ENCODE peak calls at places on chromosomes 4 and X, in seven cellular contexts. R, M, L, E, X, O and B are unnamed samples.

GRCh38 chrX:107602694-107603239 is 25.5 kb upstream of the PRPS1 start:
- DNase-seq in R (peak), M (no peak), L (no peak), E (no peak), X (no peak), O (no peak), B (no peak)

GRCh38 chr4:184331155-184331995 is 113.7 kb upstream of the ENPP6 start:
- DNase-seq in R (peak), M (no peak), L (no peak), E (peak), X (peak), O (no peak), B (no peak)

GRCh38 chr4:169208516-169208915 is 62.2 kb downstream of the SH3RF1 start:
- DNase-seq in R (no peak), M (no peak), L (no peak), E (peak), X (no peak), O (no peak), B (no peak)

GRCh38 chrX:34528081-34528480 is 129.0 kb downstream of the TMEM47 start:
- DNase-seq in R (no peak), M (no peak), L (no peak), E (no peak), X (no peak), O (no peak), B (no peak)

GRCh38 chrX:140776320-140776719 is 66.8 kb downstream of the LINC00632 start:
- DNase-seq in R (no peak), M (no peak), L (no peak), E (no peak), X (no peak), O (no peak), B (no peak)

GRCh38 chr4:135741583-135741982 is 1540.0 kb upstream of the PABPC4L start:
- DNase-seq in R (no peak), M (no peak), L (no peak), E (no peak), X (no peak), O (no peak), B (no peak)

GRCh38 chrX:150547511-150548115 is 20.8 kb upstream of the MTM1 start:
- DNase-seq in R (peak), M (peak), L (peak), E (no peak), X (peak), O (peak), B (no peak)

GRCh38 chrX:31063114-31063513 is 8.7 kb downstream of the FTHL17 start:
- DNase-seq in R (no peak), M (no peak), L (no peak), E (no peak), X (no peak), O (no peak), B (no peak)

GRCh38 chrX:40278340-40279090 is 180.8 kb upstream of the BCOR start:
- DNase-seq in R (no peak), M (no peak), L (no peak), E (no peak), X (no peak), O (no peak), B (no peak)

GRCh38 chrX:23911436-23911835 is 3.6 kb downstream of the CXorf58 start:
- DNase-seq in R (no peak), M (no peak), L (no peak), E (no peak), X (no peak), O (no peak), B (no peak)

GRCh38 chrX:3518870-3519269 is 172.4 kb upstream of the MXRA5 start:
- DNase-seq in R (no peak), M (no peak), L (no peak), E (peak), X (peak), O (peak), B (peak)

DNA sequence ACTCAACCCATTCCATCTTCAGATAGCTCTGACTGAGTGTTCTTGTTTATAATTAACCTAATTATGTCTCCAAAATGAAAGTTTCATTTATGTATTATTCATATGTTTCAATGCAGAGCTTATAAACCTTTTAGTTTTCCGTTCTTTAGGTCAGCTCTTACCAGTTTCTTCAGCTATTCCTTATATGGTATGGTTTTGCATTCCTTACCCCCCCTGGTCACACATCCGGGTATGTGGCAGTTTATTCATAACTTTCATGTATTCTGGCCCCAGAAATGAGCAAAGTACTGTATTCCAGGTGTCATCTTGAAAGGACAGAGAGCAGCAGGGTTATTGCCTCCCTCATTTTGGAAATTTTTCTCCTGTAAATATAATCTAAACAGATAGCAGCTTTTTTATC is 16.8 kb upstream of the IGSF1 start:
- DNase-seq in R (no peak), M (no peak), L (no peak), E (no peak), X (no peak), O (no peak), B (no peak)
- TF ChIP-seq CTCF in R (no peak), M (no peak), L (no peak), E (no peak), X (no peak), O (no peak), B (no peak)

GRCh38 chr4:176660561-176660960 is 132.2 kb downstream of the VEGFC start:
- DNase-seq in R (peak), M (no peak), L (no peak), E (no peak), X (no peak), O (no peak), B (no peak)
- TF ChIP-seq CTCF in R (peak), M (no peak), L (no peak), E (peak), X (no peak), O (no peak), B (no peak)

GRCh38 chrX:153735274-153735673 is 10.6 kb downstream of the ABCD1 start:
- DNase-seq in R (no peak), M (no peak), L (no peak), E (no peak), X (no peak), O (no peak), B (no peak)
- TF ChIP-seq CTCF in R (peak), M (no peak), L (no peak), E (no peak), X (no peak), O (no peak), B (no peak)

GRCh38 chr4:89506866-89507494 is 199.4 kb upstream of the GPRIN3 start:
- DNase-seq in R (no peak), M (no peak), L (no peak), E (peak), X (no peak), O (no peak), B (no peak)

GRCh38 chr4:89514811-89515210 is 207.2 kb upstream of the GPRIN3 start:
- DNase-seq in R (no peak), M (no peak), L (no peak), E (no peak), X (no peak), O (no peak), B (peak)

GRCh38 chr4:89509708-89510269 is 202.2 kb upstream of the GPRIN3 start:
- DNase-seq in R (no peak), M (no peak), L (no peak), E (peak), X (no peak), O (no peak), B (peak)

DNA sequence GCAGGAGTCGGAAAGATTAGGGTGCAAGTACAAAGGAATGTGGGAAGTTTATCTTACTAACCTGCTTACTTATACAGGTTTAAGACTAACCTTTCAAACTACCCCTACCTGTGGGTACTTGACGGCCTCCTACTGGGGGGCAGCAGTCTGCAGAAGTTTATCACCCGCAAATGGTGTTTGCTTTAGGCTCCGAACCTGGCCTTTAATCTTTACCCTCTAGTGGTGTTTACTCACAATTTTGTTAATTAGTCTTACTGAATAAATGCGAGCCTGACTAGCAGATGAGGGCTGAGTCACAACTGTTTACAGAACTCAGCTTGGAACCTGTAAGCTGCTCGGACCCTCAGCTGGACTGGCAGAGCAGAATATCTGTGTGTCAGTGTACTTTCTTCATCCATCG is 204.2 kb upstream of the GPRIN3 start:
- DNase-seq in R (peak), M (no peak), L (no peak), E (no peak), X (no peak), O (no peak), B (no peak)
- TF ChIP-seq CTCF in R (no peak), M (no peak), L (no peak), E (no peak), X (no peak), O (no peak), B (no peak)

GRCh38 chrX:100611951-100612350 is 24.7 kb downstream of the TSPAN6 start:
- DNase-seq in R (no peak), M (no peak), L (no peak), E (no peak), X (no peak), O (no peak), B (no peak)

GRCh38 chrX:100615015-100615414 is 21.6 kb downstream of the TSPAN6 start:
- DNase-seq in R (peak), M (peak), L (no peak), E (peak), X (peak), O (no peak), B (peak)

GRCh38 chrX:100606753-100607152 is 22.0 kb downstream of the TNMD start:
- DNase-seq in R (no peak), M (no peak), L (no peak), E (no peak), X (no peak), O (no peak), B (no peak)

DNA sequence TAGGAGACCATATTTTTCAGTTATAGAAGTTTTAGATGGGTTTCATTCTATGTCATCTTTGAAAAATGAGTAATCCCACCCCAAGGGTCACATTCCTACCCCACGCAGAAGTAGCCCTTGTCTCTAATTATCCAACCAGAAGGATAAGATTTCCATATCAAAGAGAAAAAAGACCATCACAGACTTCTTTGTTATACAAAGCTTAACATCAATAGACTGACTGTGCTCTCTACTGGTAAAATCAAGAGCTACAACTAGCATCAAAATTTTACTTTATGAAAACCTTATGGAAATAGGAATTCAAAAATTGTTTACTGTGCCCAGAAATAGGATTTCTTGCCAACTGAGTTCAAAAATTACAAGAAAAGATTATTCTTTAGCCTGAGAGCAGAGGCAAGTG is 24.9 kb downstream of the TNMD start:
- DNase-seq in R (no peak), M (no peak), L (no peak), E (no peak), X (no peak), O (no peak), B (no peak)
- TF ChIP-seq CTCF in R (peak), M (no peak), L (no peak), E (peak), X (no peak), O (no peak), B (peak)

DNA sequence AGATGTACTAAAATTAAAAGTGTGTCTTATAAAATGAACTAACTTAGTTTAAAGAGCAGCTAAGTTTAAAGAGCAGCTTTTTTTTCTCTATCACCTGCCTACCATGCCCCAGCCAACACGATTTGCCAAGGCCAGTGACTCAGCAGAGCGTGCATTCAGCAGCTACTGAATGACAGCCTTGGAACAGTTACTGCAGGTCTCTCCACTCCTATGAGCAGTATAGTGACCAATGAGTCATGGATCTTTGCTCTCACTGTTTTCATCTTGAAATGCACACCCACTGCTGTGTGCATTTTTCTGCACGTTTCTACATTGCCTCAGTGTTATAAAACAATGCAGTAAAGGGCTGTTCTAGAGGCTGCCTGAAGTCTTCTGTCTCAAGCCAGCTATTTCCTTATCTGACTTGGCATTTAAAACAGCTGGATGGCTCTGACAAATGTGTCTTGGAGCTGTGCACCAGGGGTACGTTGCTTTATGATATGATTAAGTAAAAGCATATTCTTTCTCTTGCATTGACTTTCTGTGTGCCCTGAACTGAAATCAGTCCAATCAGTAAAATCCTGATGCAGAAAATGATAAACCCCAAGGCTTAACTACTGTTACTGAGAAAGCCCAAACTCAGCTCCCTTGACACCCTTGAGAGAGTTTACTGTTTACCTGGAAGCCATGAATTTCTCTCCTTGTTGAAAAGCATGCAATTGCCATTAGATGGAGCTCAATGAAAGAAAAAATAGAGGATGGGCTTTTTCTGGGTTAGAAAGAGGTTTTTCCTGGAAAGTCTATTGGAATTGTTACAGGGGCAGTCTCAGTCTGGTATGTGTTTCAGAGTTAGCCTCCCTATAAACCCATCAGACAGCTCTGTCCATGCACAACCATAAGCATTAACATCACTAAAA is 66.2 kb upstream of the C4orf54 start:
- DNase-seq in R (no peak), M (no peak), L (no peak), E (peak), X (peak), O (peak), B (no peak)
- TF ChIP-seq CTCF in R (no peak), M (no peak), L (no peak), E (no peak), X (peak), O (no peak), B (no peak)